ENCODE peak calls at places on chromosomes 13 and 19, in ten cellular contexts. One of them, this sample, is unnamed.

GRCh38 chr13:20525144-20525600 is 485 bp downstream of the CRYL1 start:
- DNase-seq in CD4-positive, CD25-positive, alpha-beta regulatory T cell: no peak
- DNase-seq in AG10803: no peak
- DNase-seq in ascending aorta: peak; percentile 70
- DNase-seq in neuronal stem cell: peak; percentile 11
- DNase-seq in effector memory CD8-positive, alpha-beta T cell: peak; percentile 2
- DNase-seq in T-helper 2 cell: no peak
- DNase-seq in effector memory CD4-positive, alpha-beta T cell: no peak
- DNase-seq in NCI-H748 treated with DMSO at 0.1 percent for 48 hours: peak; percentile 38
- DNase-seq in RWPE1: no peak
- DNase-seq in this sample: no peak

GRCh38 chr19:55377356-55378131 is 918 bp downstream of the TMEM190 start:
- DNase-seq in CD4-positive, CD25-positive, alpha-beta regulatory T cell: no peak
- DNase-seq in AG10803: no peak
- DNase-seq in ascending aorta: no peak
- DNase-seq in neuronal stem cell: no peak
- DNase-seq in effector memory CD8-positive, alpha-beta T cell: no peak
- DNase-seq in T-helper 2 cell: no peak
- DNase-seq in effector memory CD4-positive, alpha-beta T cell: no peak
- DNase-seq in NCI-H748 treated with DMSO at 0.1 percent for 48 hours: no peak
- DNase-seq in RWPE1: no peak
- DNase-seq in this sample: no peak

GRCh38 chr19:4369109-4369887 is 25.9 kb downstream of the MPND start:
- DNase-seq in CD4-positive, CD25-positive, alpha-beta regulatory T cell: peak; percentile 61
- DNase-seq in AG10803: peak; percentile 31
- DNase-seq in ascending aorta: no peak
- DNase-seq in neuronal stem cell: no peak
- DNase-seq in effector memory CD8-positive, alpha-beta T cell: peak; percentile 71
- DNase-seq in T-helper 2 cell: peak; percentile 83
- DNase-seq in effector memory CD4-positive, alpha-beta T cell: peak; percentile 68
- DNase-seq in NCI-H748 treated with DMSO at 0.1 percent for 48 hours: no peak
- DNase-seq in RWPE1: peak; percentile 65
- DNase-seq in this sample: peak; percentile 35

GRCh38 chr19:48613024-48613851 is 1.6 kb downstream of the FAM83E start:
- DNase-seq in CD4-positive, CD25-positive, alpha-beta regulatory T cell: no peak
- DNase-seq in AG10803: no peak
- DNase-seq in ascending aorta: no peak
- DNase-seq in neuronal stem cell: no peak
- DNase-seq in effector memory CD8-positive, alpha-beta T cell: no peak
- DNase-seq in T-helper 2 cell: no peak
- DNase-seq in effector memory CD4-positive, alpha-beta T cell: no peak
- DNase-seq in NCI-H748 treated with DMSO at 0.1 percent for 48 hours: no peak
- DNase-seq in RWPE1: no peak
- DNase-seq in this sample: no peak

GRCh38 chr13:34172048-34172447 is 354.1 kb downstream of the RFC3 start:
- DNase-seq in CD4-positive, CD25-positive, alpha-beta regulatory T cell: no peak
- DNase-seq in AG10803: peak; percentile 37
- DNase-seq in ascending aorta: no peak
- DNase-seq in neuronal stem cell: no peak
- DNase-seq in effector memory CD8-positive, alpha-beta T cell: no peak
- DNase-seq in T-helper 2 cell: no peak
- DNase-seq in effector memory CD4-positive, alpha-beta T cell: no peak
- DNase-seq in NCI-H748 treated with DMSO at 0.1 percent for 48 hours: no peak
- DNase-seq in RWPE1: no peak
- DNase-seq in this sample: no peak

GRCh38 chr19:48745208-48745995 is 1.3 kb downstream of the IZUMO1 start:
- DNase-seq in CD4-positive, CD25-positive, alpha-beta regulatory T cell: peak; percentile 30
- DNase-seq in AG10803: peak; percentile 43
- DNase-seq in ascending aorta: peak; percentile 79
- DNase-seq in neuronal stem cell: no peak
- DNase-seq in effector memory CD8-positive, alpha-beta T cell: peak; percentile 50
- DNase-seq in T-helper 2 cell: peak; percentile 36
- DNase-seq in effector memory CD4-positive, alpha-beta T cell: peak; percentile 17
- DNase-seq in NCI-H748 treated with DMSO at 0.1 percent for 48 hours: peak; percentile 40
- DNase-seq in RWPE1: peak; percentile 69
- DNase-seq in this sample: peak; percentile 66

GRCh38 chr19:7130043-7130442 is 60.5 kb downstream of the ZNF557 start:
- DNase-seq in CD4-positive, CD25-positive, alpha-beta regulatory T cell: no peak
- DNase-seq in AG10803: no peak
- DNase-seq in ascending aorta: no peak
- DNase-seq in neuronal stem cell: no peak
- DNase-seq in effector memory CD8-positive, alpha-beta T cell: no peak
- DNase-seq in T-helper 2 cell: no peak
- DNase-seq in effector memory CD4-positive, alpha-beta T cell: no peak
- DNase-seq in NCI-H748 treated with DMSO at 0.1 percent for 48 hours: no peak
- DNase-seq in RWPE1: no peak
- DNase-seq in this sample: no peak

GRCh38 chr13:29481603-29482002 is 113.9 kb downstream of the SLC7A1 start:
- DNase-seq in CD4-positive, CD25-positive, alpha-beta regulatory T cell: no peak
- DNase-seq in AG10803: no peak
- DNase-seq in ascending aorta: peak; percentile 39
- DNase-seq in neuronal stem cell: no peak
- DNase-seq in effector memory CD8-positive, alpha-beta T cell: no peak
- DNase-seq in T-helper 2 cell: no peak
- DNase-seq in effector memory CD4-positive, alpha-beta T cell: no peak
- DNase-seq in NCI-H748 treated with DMSO at 0.1 percent for 48 hours: no peak
- DNase-seq in RWPE1: no peak
- DNase-seq in this sample: no peak

GRCh38 chr19:5697022-5697889 is 7.2 kb downstream of the RPL36 start:
- DNase-seq in CD4-positive, CD25-positive, alpha-beta regulatory T cell: no peak
- DNase-seq in AG10803: no peak
- DNase-seq in ascending aorta: no peak
- DNase-seq in neuronal stem cell: no peak
- DNase-seq in effector memory CD8-positive, alpha-beta T cell: no peak
- DNase-seq in T-helper 2 cell: no peak
- DNase-seq in effector memory CD4-positive, alpha-beta T cell: no peak
- DNase-seq in NCI-H748 treated with DMSO at 0.1 percent for 48 hours: no peak
- DNase-seq in RWPE1: no peak
- DNase-seq in this sample: no peak

GRCh38 chr13:113533441-113533840 is 42.9 kb upstream of the DCUN1D2 start:
- DNase-seq in CD4-positive, CD25-positive, alpha-beta regulatory T cell: no peak
- DNase-seq in AG10803: peak; percentile 25
- DNase-seq in ascending aorta: no peak
- DNase-seq in neuronal stem cell: no peak
- DNase-seq in effector memory CD8-positive, alpha-beta T cell: no peak
- DNase-seq in T-helper 2 cell: no peak
- DNase-seq in effector memory CD4-positive, alpha-beta T cell: no peak
- DNase-seq in NCI-H748 treated with DMSO at 0.1 percent for 48 hours: no peak
- DNase-seq in RWPE1: no peak
- DNase-seq in this sample: no peak

GRCh38 chr13:111187879-111188643 is 73.0 kb downstream of the ARHGEF7 start:
- DNase-seq in CD4-positive, CD25-positive, alpha-beta regulatory T cell: no peak
- DNase-seq in AG10803: no peak
- DNase-seq in ascending aorta: no peak
- DNase-seq in neuronal stem cell: no peak
- DNase-seq in effector memory CD8-positive, alpha-beta T cell: no peak
- DNase-seq in T-helper 2 cell: no peak
- DNase-seq in effector memory CD4-positive, alpha-beta T cell: no peak
- DNase-seq in NCI-H748 treated with DMSO at 0.1 percent for 48 hours: no peak
- DNase-seq in RWPE1: peak; percentile 77
- DNase-seq in this sample: peak; percentile 64

GRCh38 chr19:42023121-42023942 is 29.3 kb upstream of the ATP1A3 start:
- DNase-seq in CD4-positive, CD25-positive, alpha-beta regulatory T cell: no peak
- DNase-seq in AG10803: peak; percentile 56
- DNase-seq in ascending aorta: no peak
- DNase-seq in neuronal stem cell: no peak
- DNase-seq in effector memory CD8-positive, alpha-beta T cell: no peak
- DNase-seq in T-helper 2 cell: no peak
- DNase-seq in effector memory CD4-positive, alpha-beta T cell: no peak
- DNase-seq in NCI-H748 treated with DMSO at 0.1 percent for 48 hours: no peak
- DNase-seq in RWPE1: no peak
- DNase-seq in this sample: no peak

GRCh38 chr19:30309983-30310805 is 62.0 kb upstream of the ZNF536 start:
- DNase-seq in CD4-positive, CD25-positive, alpha-beta regulatory T cell: no peak
- DNase-seq in AG10803: no peak
- DNase-seq in ascending aorta: no peak
- DNase-seq in neuronal stem cell: peak; percentile 20
- DNase-seq in effector memory CD8-positive, alpha-beta T cell: no peak
- DNase-seq in T-helper 2 cell: no peak
- DNase-seq in effector memory CD4-positive, alpha-beta T cell: no peak
- DNase-seq in NCI-H748 treated with DMSO at 0.1 percent for 48 hours: no peak
- DNase-seq in RWPE1: no peak
- DNase-seq in this sample: no peak

GRCh38 chr13:113918580-113918979 is 54.7 kb upstream of the GAS6 start:
- DNase-seq in CD4-positive, CD25-positive, alpha-beta regulatory T cell: no peak
- DNase-seq in AG10803: no peak
- DNase-seq in ascending aorta: peak; percentile 38
- DNase-seq in neuronal stem cell: no peak
- DNase-seq in effector memory CD8-positive, alpha-beta T cell: no peak
- DNase-seq in T-helper 2 cell: no peak
- DNase-seq in effector memory CD4-positive, alpha-beta T cell: no peak
- DNase-seq in NCI-H748 treated with DMSO at 0.1 percent for 48 hours: no peak
- DNase-seq in RWPE1: no peak
- DNase-seq in this sample: no peak